ENCODE peak calls at places on chromosome 16, in eight cellular contexts. S, B, A, V, N, X, G and H are unnamed samples.
A peak's percentile ranks its signal among the peaks of the same experiment; 100 is the strongest.

GRCh38 chr16:46751381-46751780 is 3.2 kb upstream of the MYLK3 start:
- DNase-seq in S (no peak), N (no peak), B (no peak), V (no peak), G (no peak), A (no peak), X (no peak), H (no peak)

GRCh38 chr16:66486773-66487579 is 59.9 kb downstream of the BEAN1 start:
- DNase-seq in A (no peak), X (peak; percentile 35), S (no peak), G (peak; percentile 29), V (no peak), B (no peak), N (no peak), H (no peak)

GRCh38 chr16:19095699-19096098 is 18.1 kb upstream of the ITPRIPL2 start:
- DNase-seq in V (no peak), S (no peak), B (peak; percentile 49), N (peak; percentile 57), A (peak; percentile 55), X (no peak), G (no peak), H (peak; percentile 55)

GRCh38 chr16:66026931-66027330 is 339.6 kb upstream of the CDH5 start:
- DNase-seq in B (no peak), S (no peak), G (no peak), N (no peak), V (no peak), X (no peak), A (no peak), H (no peak)

GRCh38 chr16:5523794-5524193 is 426.2 kb upstream of the EEF2KMT start:
- DNase-seq in X (no peak), V (no peak), B (no peak), A (no peak), N (no peak), S (no peak), G (no peak), H (no peak)

GRCh38 chr16:81399909-81400308 is 44.7 kb upstream of the CMIP start:
- DNase-seq in B (no peak), G (no peak), S (no peak), N (no peak), A (no peak), X (no peak), V (no peak), H (no peak)

GRCh38 chr16:24347556-24347955 is 91.4 kb downstream of the CACNG3 start:
- DNase-seq in N (no peak), G (no peak), V (no peak), S (no peak), X (no peak), B (no peak), A (no peak), H (no peak)

GRCh38 chr16:74463888-74464287 is 42.6 kb upstream of the CLEC18B start:
- DNase-seq in G (no peak), S (no peak), A (no peak), B (peak; percentile 50), N (no peak), X (no peak), V (no peak), H (no peak)

GRCh38 chr16:54066451-54067056 is 220.0 kb downstream of the IRX3 start:
- DNase-seq in B (no peak), X (no peak), V (no peak), A (peak; percentile 60), G (no peak), N (no peak), S (no peak), H (no peak)

GRCh38 chr16:3485821-3486505 is 9.3 kb downstream of the C16orf90 start:
- DNase-seq in X (no peak), B (no peak), V (no peak), S (no peak), A (no peak), G (no peak), N (peak; percentile 51), H (no peak)

GRCh38 chr16:85826686-85827247 is 27.3 kb downstream of the COX4I1 start:
- DNase-seq in G (no peak), V (no peak), X (no peak), S (no peak), B (no peak), A (no peak), N (no peak), H (no peak)

GRCh38 chr16:2180461-2180860 is 15.9 kb downstream of the CASKIN1 start:
- DNase-seq in S (no peak), N (no peak), A (no peak), V (no peak), G (no peak), B (no peak), X (no peak), H (no peak)

GRCh38 chr16:67961551-67961957 is 6.9 kb downstream of the SLC12A4 start:
- DNase-seq in B (no peak), X (no peak), G (peak; percentile 90), S (no peak), A (peak; percentile 96), V (no peak), N (no peak), H (no peak)

GRCh38 chr16:88611220-88611821 is 27.1 kb upstream of the IL17C start:
- DNase-seq in B (no peak), S (no peak), N (peak; percentile 92), A (no peak), V (no peak), G (no peak), X (no peak), H (no peak)

GRCh38 chr16:74607967-74608356 is 1.0 kb upstream of the GLG1 start:
- DNase-seq in N (peak; percentile 81), A (no peak), G (peak; percentile 68), S (no peak), B (no peak), V (no peak), X (no peak), H (no peak)

GRCh38 chr16:68079616-68080344 is 5.4 kb upstream of the NFATC3 start:
- DNase-seq in X (peak; percentile 98), G (no peak), V (peak; percentile 61), N (no peak), B (peak; percentile 59), S (peak; percentile 58), A (no peak), H (no peak)

GRCh38 chr16:80167657-80168056 is 373.1 kb upstream of the DYNLRB2 start:
- DNase-seq in V (no peak), N (no peak), G (peak; percentile 55), S (no peak), X (no peak), B (no peak), A (peak; percentile 69), H (no peak)

GRCh38 chr16:51759329-51759728 is 608.3 kb upstream of the SALL1 start:
- DNase-seq in S (no peak), N (no peak), B (no peak), V (no peak), X (no peak), G (no peak), A (no peak), H (no peak)

GRCh38 chr16:7344806-7345416 is 12.3 kb downstream of the RBFOX1 start:
- DNase-seq in A (no peak), N (no peak), X (no peak), V (no peak), S (no peak), B (no peak), G (no peak), H (no peak)

GRCh38 chr16:28112908-28113307 is 49.4 kb upstream of the GSG1L start:
- DNase-seq in G (no peak), S (no peak), B (no peak), N (no peak), X (no peak), A (no peak), V (no peak), H (no peak)

GRCh38 chr16:80125677-80126076 is 415.1 kb upstream of the DYNLRB2 start:
- DNase-seq in X (no peak), A (no peak), N (no peak), G (no peak), V (no peak), S (no peak), B (no peak), H (no peak)

GRCh38 chr16:56193951-56194726 is 2.9 kb downstream of the GNAO1 start:
- DNase-seq in N (peak; percentile 96), S (peak; percentile 82), A (peak; percentile 79), B (no peak), V (peak; percentile 66), X (no peak), G (peak; percentile 77), H (peak; percentile 55)

GRCh38 chr16:64459821-64460220 is 662.0 kb downstream of the CDH11 start:
- DNase-seq in G (no peak), S (no peak), X (no peak), B (no peak), V (no peak), N (no peak), A (no peak), H (no peak)

GRCh38 chr16:12323007-12323699 is 346.6 kb downstream of the SNX29 start:
- DNase-seq in S (no peak), X (no peak), G (no peak), N (no peak), A (no peak), B (no peak), V (peak; percentile 8), H (peak; percentile 64)

GRCh38 chr16:82031116-82032084 is 3.7 kb upstream of the HSD17B2 start:
- DNase-seq in G (peak; percentile 27), S (peak; percentile 36), X (peak; percentile 65), V (no peak), B (peak; percentile 46), A (peak; percentile 63), N (peak; percentile 75), H (no peak)

GRCh38 chr16:1152123-1152638 is 725 bp upstream of the CACNA1H start:
- DNase-seq in S (no peak), B (no peak), G (no peak), N (peak; percentile 67), A (no peak), X (no peak), V (peak; percentile 31), H (peak; percentile 21)

GRCh38 chr16:24668481-24669001 is 60.9 kb upstream of the TNRC6A start:
- DNase-seq in B (no peak), N (no peak), A (no peak), S (peak; percentile 60), G (no peak), V (no peak), X (no peak), H (no peak)

GRCh38 chr16:53946745-53947386 is 242.9 kb downstream of the FTO start:
- DNase-seq in B (no peak), V (no peak), A (no peak), G (no peak), N (no peak), X (no peak), S (no peak), H (no peak)

GRCh38 chr16:86485746-86486145 is 24.6 kb upstream of the FOXF1 start:
- DNase-seq in V (no peak), A (no peak), B (no peak), X (no peak), S (no peak), G (no peak), N (no peak), H (no peak)

GRCh38 chr16:73082608-73083007 is 34.7 kb upstream of the ZFHX3 start:
- DNase-seq in N (no peak), S (no peak), B (no peak), A (peak; percentile 84), V (no peak), G (no peak), X (no peak), H (no peak)